ENCODE peak calls at places on chromosome 21, in eight cellular contexts. Z is globus pallidus; R is NCI-H774; V is stimulated activated CD4-positive, alpha-beta T cell treated with anti-CD3 and anti-CD28 coated beads, Interleukin-12 subunit alpha, Interleukin-12 subunit beta, amount 100 ng/mL, for 4 hours; I is NCI-H2081; F is glutamatergic neuron; D is T-helper 2 cell; E is stomach. G is an unnamed sample.

GRCh38 chr21:35399002-35399401 is 349.9 kb upstream of the RUNX1 start:
- DNase-seq in Z (no peak), R (no peak), V (no peak), I (no peak), F (no peak), D (no peak), E (no peak), G (no peak)

GRCh38 chr21:43304621-43305335 is 122.2 kb downstream of the SIK1 start:
- DNase-seq in Z (no peak), R (no peak), V (no peak), I (no peak), F (peak), D (no peak), E (no peak), G (no peak)

GRCh38 chr21:45251635-45252447 is 35.9 kb downstream of the POFUT2 start:
- DNase-seq in Z (no peak), R (no peak), V (no peak), I (no peak), F (no peak), D (no peak), E (no peak), G (no peak)

GRCh38 chr21:46425566-46425965 is 33.1 kb upstream of the DIP2A start:
- DNase-seq in Z (no peak), R (no peak), V (no peak), I (no peak), F (no peak), D (peak), E (no peak), G (no peak)

GRCh38 chr21:40618216-40618615 is 228.7 kb downstream of the DSCAM start:
- DNase-seq in Z (no peak), R (no peak), V (no peak), I (no peak), F (peak), D (no peak), E (no peak), G (peak)

GRCh38 chr21:45257673-45258341 is 29.9 kb downstream of the POFUT2 start:
- DNase-seq in Z (no peak), R (no peak), V (no peak), I (no peak), F (no peak), D (no peak), E (no peak), G (no peak)

GRCh38 chr21:44623575-44623974 is 3.3 kb upstream of the KRTAP10-9 start:
- DNase-seq in Z (no peak), R (no peak), V (no peak), I (no peak), F (no peak), D (no peak), E (no peak), G (no peak)

GRCh38 chr21:20971296-20971921 is 26.8 kb upstream of the NCAM2 start:
- DNase-seq in Z (peak), R (no peak), V (peak), I (no peak), F (peak), D (peak), E (no peak), G (peak)

GRCh38 chr21:37670883-37671282 is 245.4 kb downstream of the KCNJ6 start:
- DNase-seq in Z (no peak), R (no peak), V (no peak), I (no peak), F (no peak), D (no peak), E (no peak), G (no peak)

GRCh38 chr21:29434081-29434480 is 135.4 kb downstream of the BACH1 start:
- DNase-seq in Z (no peak), R (no peak), V (no peak), I (no peak), F (no peak), D (peak), E (no peak), G (no peak)

GRCh38 chr21:34280987-34281386 is 82.8 kb upstream of the KCNE2 start:
- DNase-seq in Z (no peak), R (no peak), V (no peak), I (no peak), F (no peak), D (no peak), E (no peak), G (no peak)

GRCh38 chr21:44658913-44659595 is 1.3 kb downstream of the KRTAP12-3 start:
- DNase-seq in Z (no peak), R (no peak), V (no peak), I (no peak), F (no peak), D (peak), E (no peak), G (no peak)

GRCh38 chr21:41659791-41660560 is 106.9 kb downstream of the RIPK4 start:
- DNase-seq in Z (no peak), R (no peak), V (no peak), I (no peak), F (no peak), D (no peak), E (no peak), G (no peak)

GRCh38 chr21:26954591-26955214 is 12.2 kb downstream of the ADAMTS5 start:
- DNase-seq in Z (no peak), R (no peak), V (no peak), I (no peak), F (peak), D (no peak), E (no peak), G (no peak)

GRCh38 chr21:35603471-35603870 is 456.9 kb downstream of the SETD4 start:
- DNase-seq in Z (no peak), R (peak), V (no peak), I (peak), F (no peak), D (no peak), E (no peak), G (peak)

GRCh38 chr21:39037807-39038405 is 145.3 kb downstream of the PSMG1 start:
- DNase-seq in Z (no peak), R (no peak), V (no peak), I (no peak), F (no peak), D (no peak), E (no peak), G (no peak)

GRCh38 chr21:36422279-36423098 is 37.3 kb downstream of the CHAF1B start:
- DNase-seq in Z (no peak), R (no peak), V (peak), I (peak), F (peak), D (peak), E (peak), G (peak)

GRCh38 chr21:45299026-45299863 is 11.6 kb upstream of the POFUT2 start:
- DNase-seq in Z (no peak), R (no peak), V (no peak), I (no peak), F (no peak), D (no peak), E (no peak), G (no peak)

GRCh38 chr21:44723177-44724131 is 12.1 kb upstream of the TSPEAR start:
- DNase-seq in Z (no peak), R (no peak), V (no peak), I (peak), F (no peak), D (no peak), E (no peak), G (peak)

GRCh38 chr21:45015469-45015860 is 58.9 kb upstream of the ADARB1 start:
- DNase-seq in Z (no peak), R (no peak), V (no peak), I (no peak), F (no peak), D (no peak), E (no peak), G (no peak)

GRCh38 chr21:44087426-44088400 is 19.5 kb upstream of the PWP2 start:
- DNase-seq in Z (no peak), R (no peak), V (no peak), I (no peak), F (no peak), D (no peak), E (peak), G (no peak)

GRCh38 chr21:40587786-40588353 is 259.1 kb downstream of the DSCAM start:
- DNase-seq in Z (peak), R (no peak), V (no peak), I (no peak), F (no peak), D (no peak), E (no peak), G (no peak)

GRCh38 chr21:42097860-42098259 is 26.7 kb downstream of the UMODL1 start:
- DNase-seq in Z (no peak), R (peak), V (no peak), I (no peak), F (no peak), D (no peak), E (peak), G (peak)

G was measured in NCI-H146.